ENCODE peak calls at places on chromosomes 1 and 21, in five cellular contexts. V is GM06990, C is heart left ventricle, A is pancreas, M is fibroblast of the aortic adventitia. P is an unnamed sample.

GRCh38 chr1:230310381-230311163 is 115.6 kb downstream of the PGBD5 start:
- DNase-seq in V (no peak), C (peak), A (peak), M (peak), P (peak)

GRCh38 chr21:45499970-45500575 is 42.2 kb downstream of the SLC19A1 start:
- DNase-seq in V (no peak), C (peak), A (no peak), M (no peak), P (no peak)

GRCh38 chr21:42465008-42465878 is 30.8 kb downstream of the RSPH1 start:
- DNase-seq in V (peak), C (no peak), A (no peak), M (no peak), P (peak)

GRCh38 chr1:224300346-224300745 is 29.6 kb downstream of the NVL start:
- DNase-seq in V (no peak), C (no peak), A (no peak), M (peak), P (no peak)

GRCh38 chr1:109482796-109483638 is 688 bp upstream of the ATXN7L2 start:
- DNase-seq in V (no peak), C (peak), A (peak), M (no peak), P (no peak)

GRCh38 chr1:29084196-29084521 is 39.5 kb downstream of the TMEM200B start:
- DNase-seq in V (no peak), C (no peak), A (no peak), M (no peak), P (no peak)

GRCh38 chr1:94296018-94296417 is 58.6 kb upstream of the ARHGAP29 start:
- DNase-seq in V (no peak), C (no peak), A (no peak), M (peak), P (no peak)

GRCh38 chr1:68107771-68108170 is 57.3 kb upstream of the DIRAS3 start:
- DNase-seq in V (no peak), C (no peak), A (no peak), M (peak), P (no peak)

GRCh38 chr1:3910769-3911520 is 10.9 kb upstream of the C1orf174 start:
- DNase-seq in V (peak), C (peak), A (peak), M (peak), P (peak)

GRCh38 chr1:5311147-5311546 is 656.7 kb downstream of the AJAP1 start:
- DNase-seq in V (no peak), C (no peak), A (no peak), M (no peak), P (no peak)

GRCh38 chr1:44040418-44040817 is 9.2 kb upstream of the SLC6A9 start:
- DNase-seq in V (no peak), C (no peak), A (no peak), M (peak), P (no peak)

GRCh38 chr1:6960291-6960758 is 175.1 kb downstream of the CAMTA1 start:
- DNase-seq in V (no peak), C (peak), A (peak), M (peak), P (no peak)

GRCh38 chr1:233641029-233641428 is 27.1 kb downstream of the KCNK1 start:
- DNase-seq in V (no peak), C (no peak), A (no peak), M (no peak), P (peak)

GRCh38 chr1:85898861-85899260 is 190.6 kb upstream of the ZNHIT6 start:
- DNase-seq in V (no peak), C (no peak), A (no peak), M (no peak), P (no peak)

GRCh38 chr1:21270086-21270689 is 20.1 kb downstream of the ECE1 start:
- DNase-seq in V (peak), C (peak), A (peak), M (peak), P (peak)

GRCh38 chr1:36086529-36087232 is 2.0 kb upstream of the ADPRS start:
- DNase-seq in V (no peak), C (no peak), A (no peak), M (no peak), P (no peak)

GRCh38 chr1:199029401-199029800 is 390.6 kb downstream of the PTPRC start:
- DNase-seq in V (no peak), C (no peak), A (no peak), M (peak), P (no peak)

GRCh38 chr1:224490540-224491537 is 56.2 kb upstream of the WDR26 start:
- DNase-seq in V (no peak), C (no peak), A (no peak), M (peak), P (no peak)

GRCh38 chr1:100597069-100597741 is 59.3 kb downstream of the GPR88 start:
- DNase-seq in V (no peak), C (no peak), A (no peak), M (peak), P (no peak)

GRCh38 chr1:115428262-115428661 is 90.2 kb upstream of the NGF start:
- DNase-seq in V (no peak), C (no peak), A (no peak), M (peak), P (no peak)

GRCh38 chr1:102434421-102434820 is 437.7 kb upstream of the OLFM3 start:
- DNase-seq in V (no peak), C (no peak), A (no peak), M (no peak), P (peak)

GRCh38 chr1:42282024-42282579 is 52.9 kb downstream of the FOXJ3 start:
- DNase-seq in V (no peak), C (no peak), A (no peak), M (peak), P (no peak)

GRCh38 chr1:188128761-188129160 is 1300.0 kb downstream of the PLA2G4A start:
- DNase-seq in V (no peak), C (no peak), A (no peak), M (no peak), P (peak)

GRCh38 chr1:212457740-212458338 is 25.1 kb downstream of the NENF start:
- DNase-seq in V (no peak), C (no peak), A (no peak), M (peak), P (peak)

GRCh38 chr1:94927405-94928175 is 680 bp upstream of the CNN3 start:
- DNase-seq in V (no peak), C (no peak), A (peak), M (peak), P (no peak)

DNA sequence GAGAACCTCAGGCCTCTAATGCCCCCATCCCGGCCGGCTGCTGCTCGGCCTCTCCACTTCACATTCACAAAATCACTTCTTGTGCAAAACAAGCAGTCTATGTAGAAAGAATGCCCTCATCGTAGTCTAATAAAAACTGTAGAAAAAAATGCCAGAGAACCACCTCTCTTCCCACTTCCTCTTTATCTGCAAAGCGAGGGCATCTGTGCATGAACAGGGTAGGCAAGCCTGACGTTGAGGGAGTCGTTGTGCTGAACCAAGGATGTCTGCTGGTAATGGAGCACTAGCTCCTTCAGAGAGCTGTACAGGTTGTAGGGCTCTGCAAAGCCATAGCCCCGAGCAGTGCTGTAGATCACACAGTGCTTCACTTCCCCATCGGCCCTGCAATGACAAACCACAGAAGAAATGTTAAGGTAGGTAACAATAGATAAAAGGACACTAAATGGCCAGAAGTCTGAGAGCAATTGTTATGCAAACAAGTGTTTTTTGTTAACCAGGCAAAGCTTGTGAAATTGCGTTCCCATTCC is 88.9 kb downstream of the PIK3R3 start:
- DNase-seq in V (peak), C (no peak), A (no peak), M (no peak), P (peak)
- TF ChIP-seq CTCF in V (no peak), C (no peak), A (no peak), M (no peak), P (no peak)

GRCh38 chr1:23563003-23563402 is 3.7 kb upstream of the ID3 start:
- DNase-seq in V (no peak), C (no peak), A (no peak), M (peak), P (no peak)

GRCh38 chr1:23563755-23564374 is 4.6 kb upstream of the ID3 start:
- DNase-seq in V (no peak), C (no peak), A (no peak), M (no peak), P (no peak)

GRCh38 chr1:23561813-23562100 is 2.5 kb upstream of the ID3 start:
- DNase-seq in V (no peak), C (no peak), A (no peak), M (peak), P (no peak)

GRCh38 chr1:23561076-23561812 is 1.9 kb upstream of the ID3 start:
- DNase-seq in V (no peak), C (no peak), A (no peak), M (no peak), P (no peak)

DNA sequence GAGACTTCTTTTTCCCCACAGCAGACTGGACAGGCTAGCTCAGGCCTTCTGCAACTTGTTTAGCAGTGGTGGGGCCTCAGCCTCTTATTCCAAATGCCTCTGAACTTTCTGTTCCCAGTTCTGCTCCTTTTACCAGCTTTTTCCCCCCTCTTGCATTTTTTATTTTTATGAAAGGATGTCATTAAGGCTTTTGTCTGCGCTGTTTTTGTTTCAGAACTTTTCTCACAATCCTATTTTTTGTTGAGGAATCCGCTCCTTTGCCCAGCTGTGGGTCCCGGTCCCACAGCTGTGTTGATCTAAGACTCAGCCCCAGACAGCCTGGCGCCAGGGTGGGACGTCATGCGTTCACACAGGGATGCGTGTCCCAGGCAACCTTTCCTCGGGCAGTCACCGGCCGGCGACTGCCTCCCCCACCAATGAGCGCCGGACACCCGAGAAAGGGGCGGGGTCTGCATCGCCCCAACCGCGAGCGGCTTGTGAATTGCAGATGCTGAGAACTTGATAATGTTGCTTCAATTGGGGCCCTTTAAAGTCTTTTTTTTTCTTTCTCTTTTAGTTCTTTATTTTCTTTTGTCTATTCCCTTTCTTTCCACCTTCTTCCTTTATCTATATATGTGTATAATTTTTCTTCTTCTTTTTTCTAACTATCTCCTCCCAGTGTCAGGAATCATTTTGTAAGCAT is 3.0 kb upstream of the ID3 start:
- DNase-seq in V (peak), C (peak), A (peak), M (peak), P (peak)
- H3K4me3 ChIP-seq in V (no peak), C (peak), A (peak), M (peak), P (no peak)

DNA sequence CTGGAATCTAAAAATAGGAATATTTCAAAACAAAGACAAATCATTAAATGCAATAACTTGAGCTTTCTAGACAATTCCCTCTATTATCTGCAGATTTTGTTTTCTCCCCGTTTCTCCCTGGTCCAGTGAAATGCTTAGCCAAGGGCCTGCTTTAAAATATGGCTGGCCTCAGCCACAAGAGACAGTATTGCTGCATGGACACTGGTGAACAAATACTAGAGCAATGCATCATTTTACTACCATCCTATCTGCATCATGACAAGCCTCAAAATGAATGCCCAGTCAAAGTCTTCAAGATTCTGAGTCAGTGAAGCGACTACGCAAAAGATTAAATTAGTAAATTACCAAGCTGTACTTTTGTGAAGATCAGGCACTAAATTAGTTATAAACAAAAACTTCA is 80.5 kb downstream of the ENAH start:
- DNase-seq in V (no peak), C (no peak), A (no peak), M (peak), P (no peak)
- TF ChIP-seq CTCF in V (no peak), C (peak), A (no peak), M (peak), P (no peak)

DNA sequence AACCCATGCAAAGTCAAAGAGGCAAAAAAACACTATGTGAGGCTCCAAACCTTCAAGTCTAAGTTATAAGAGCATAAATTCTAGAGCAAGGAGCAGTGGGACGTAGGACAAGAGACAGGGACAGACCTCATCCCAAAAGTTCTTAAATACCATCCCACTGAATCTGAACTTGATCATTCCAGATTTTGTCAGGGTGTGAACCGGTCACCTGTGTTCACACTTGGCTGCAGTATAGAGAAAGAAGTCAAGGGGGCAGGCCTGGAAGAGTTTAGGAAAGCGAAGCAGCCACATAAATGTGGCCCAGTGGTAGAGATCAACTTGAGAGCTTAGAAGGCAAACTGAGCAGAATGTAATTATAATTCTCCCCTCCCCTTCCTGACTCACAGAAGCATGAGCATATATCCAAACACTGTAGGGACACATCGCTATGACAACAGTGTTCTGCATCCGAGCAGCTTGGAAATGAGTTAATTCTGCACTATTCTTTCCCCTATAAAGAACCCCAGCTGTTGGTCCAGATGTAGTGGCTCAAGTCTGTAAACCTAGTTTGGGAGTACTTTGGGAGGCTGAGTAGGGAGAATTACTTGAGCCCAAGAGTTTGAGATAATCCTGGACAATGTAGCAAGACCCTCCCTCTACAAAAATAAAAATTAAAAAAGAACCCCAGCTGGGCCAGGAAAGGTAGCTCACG is 2.7 kb downstream of the AKR7A2 start:
- DNase-seq in V (no peak), C (no peak), A (no peak), M (peak), P (no peak)
- H3K4me3 ChIP-seq in V (no peak), C (no peak), A (no peak), M (no peak), P (no peak)

GRCh38 chr1:39412892-39413291 is 78.5 kb upstream of the BMP8A start:
- DNase-seq in V (no peak), C (no peak), A (no peak), M (no peak), P (no peak)

GRCh38 chr1:39412079-39412478 is 79.4 kb upstream of the BMP8A start:
- DNase-seq in V (no peak), C (no peak), A (no peak), M (no peak), P (peak)

GRCh38 chr1:39411526-39411925 is 79.9 kb upstream of the BMP8A start:
- DNase-seq in V (no peak), C (no peak), A (no peak), M (no peak), P (no peak)

GRCh38 chr1:39409055-39409816 is 82.2 kb upstream of the BMP8A start:
- DNase-seq in V (no peak), C (peak), A (no peak), M (peak), P (no peak)

GRCh38 chr1:39410915-39411436 is 80.5 kb upstream of the BMP8A start:
- DNase-seq in V (peak), C (peak), A (peak), M (peak), P (peak)
- TF ChIP-seq CTCF in V (peak), C (peak), A (peak), M (peak), P (peak)

DNA sequence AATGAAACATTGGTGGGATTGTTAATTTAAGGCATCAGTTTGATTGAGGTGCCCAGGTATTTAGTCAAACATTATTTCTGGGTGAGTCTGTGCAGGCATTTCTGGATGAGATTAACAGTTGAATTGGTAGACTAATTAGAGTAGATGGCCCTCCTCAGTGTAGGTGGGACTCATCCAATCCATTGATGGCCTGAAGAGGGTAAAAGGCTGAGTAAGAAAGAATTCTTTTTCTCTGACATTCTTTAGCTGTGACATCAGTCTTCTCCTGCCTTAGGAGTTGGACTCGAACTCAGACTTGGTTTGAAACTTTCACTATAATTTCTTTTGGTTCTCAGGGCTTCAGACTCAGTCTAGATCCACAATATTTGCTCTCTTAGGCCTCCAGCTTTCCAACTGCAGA is 59.6 kb upstream of the ADAMTS5 start:
- DNase-seq in V (no peak), C (no peak), A (no peak), M (no peak), P (no peak)
- H3K4me3 ChIP-seq in V (no peak), C (no peak), A (no peak), M (no peak), P (no peak)

P was measured in GM12865.